ENCODE peak calls at places on chromosomes 11 and 22, in nine cellular contexts. W, S, I, N, Z, D, G, A and K are unnamed samples.

GRCh38 chr11:134596404-134596803 is 184.4 kb upstream of the B3GAT1 start:
- DNase-seq in W (no peak), S (no peak), I (no peak), N (no peak), Z (no peak), D (no peak), G (no peak), A (no peak), K (no peak)

GRCh38 chr11:115503083-115503885 is 931 bp downstream of the CADM1 start:
- DNase-seq in W (peak; percentile 54), S (no peak), I (peak; percentile 32), N (peak; percentile 5), Z (peak; percentile 61), D (peak; percentile 34), G (peak; percentile 67), A (peak; percentile 86), K (peak; percentile 67)

GRCh38 chr11:69880803-69881445 is 61.7 kb upstream of the FGF3 start:
- DNase-seq in W (no peak), S (no peak), I (no peak), N (no peak), Z (peak; percentile 4), D (no peak), G (no peak), A (no peak), K (no peak)

GRCh38 chr22:30239421-30240405 is 6.8 kb downstream of the LIF start:
- DNase-seq in W (no peak), S (no peak), I (no peak), N (peak; percentile 41), Z (no peak), D (no peak), G (no peak), A (no peak), K (no peak)

GRCh38 chr11:69666752-69667536 is 8.2 kb downstream of the LTO1 start:
- DNase-seq in W (no peak), S (no peak), I (no peak), N (no peak), Z (no peak), D (no peak), G (no peak), A (no peak), K (no peak)

GRCh38 chr11:124946735-124947141 is 7.3 kb upstream of the CCDC15 start:
- DNase-seq in W (no peak), S (peak; percentile 77), I (peak; percentile 11), N (no peak), Z (no peak), D (peak; percentile 24), G (no peak), A (no peak), K (no peak)

GRCh38 chr22:30127749-30128166 is 47.5 kb downstream of the HORMAD2 start:
- DNase-seq in W (peak; percentile 90), S (peak; percentile 87), I (peak; percentile 61), N (no peak), Z (no peak), D (no peak), G (no peak), A (no peak), K (no peak)

GRCh38 chr22:30014244-30014643 is 66.0 kb upstream of the HORMAD2 start:
- DNase-seq in W (no peak), S (no peak), I (no peak), N (no peak), Z (no peak), D (no peak), G (no peak), A (no peak), K (no peak)

GRCh38 chr22:47128216-47129215 is 366.1 kb downstream of the TBC1D22A start:
- DNase-seq in W (no peak), S (no peak), I (no peak), N (no peak), Z (peak; percentile 9), D (no peak), G (no peak), A (no peak), K (no peak)

GRCh38 chr11:88284306-88285057 is 53.1 kb downstream of the CTSC start:
- DNase-seq in W (no peak), S (peak; percentile 46), I (no peak), N (no peak), Z (no peak), D (no peak), G (no peak), A (peak; percentile 19), K (no peak)

GRCh38 chr11:2813141-2813908 is 72.2 kb downstream of the CDKN1C start:
- DNase-seq in W (peak; percentile 81), S (no peak), I (peak; percentile 74), N (no peak), Z (no peak), D (no peak), G (no peak), A (peak; percentile 50), K (no peak)

DNA sequence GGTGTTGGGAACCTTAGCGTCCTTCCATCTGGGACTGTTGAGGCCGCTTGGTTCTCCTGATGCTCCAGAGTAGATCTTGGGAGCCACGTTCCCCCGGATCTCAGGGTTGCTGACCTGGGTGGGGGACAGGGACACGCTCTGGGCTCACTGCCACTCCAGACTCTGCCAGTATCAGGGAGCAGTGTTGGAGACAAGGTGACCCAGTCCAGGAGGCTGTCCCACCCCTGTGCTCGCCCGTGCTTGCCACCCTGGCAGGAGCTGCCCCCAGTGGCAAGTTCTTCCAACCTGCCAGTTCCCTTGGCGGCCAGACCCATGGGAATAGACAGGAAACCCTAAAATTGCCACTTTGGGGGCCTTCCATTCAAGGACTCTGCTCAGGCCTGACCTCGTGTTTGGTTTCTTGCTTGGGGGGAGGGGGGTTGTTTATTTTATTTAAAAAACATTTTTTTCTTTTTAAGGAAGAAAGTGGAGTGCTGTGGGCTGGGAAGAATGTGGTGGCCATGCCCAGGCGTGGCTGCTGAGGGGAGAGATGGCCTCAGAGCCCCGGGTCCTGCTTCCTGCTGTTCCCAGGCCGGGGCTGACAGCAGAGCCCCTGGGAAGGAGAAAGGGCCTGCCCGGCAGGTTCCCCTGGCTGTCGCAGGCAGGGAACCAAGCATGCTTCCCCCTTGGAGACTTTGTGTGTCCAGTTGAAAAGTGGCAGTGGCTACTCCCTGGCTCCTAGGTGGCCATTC is 7.2 kb downstream of the GRK2 start:
- DNase-seq in W (no peak), S (no peak), I (no peak), N (no peak), Z (peak; percentile 16), D (no peak), G (no peak), A (no peak), K (no peak)
- TF ChIP-seq CTCF in W (no peak), S (no peak), I (no peak), N (no peak), Z (no peak), D (no peak), G (no peak), A (no peak), K (no peak)

GRCh38 chr11:95499516-95500135 is 268.6 kb upstream of the SESN3 start:
- DNase-seq in W (peak; percentile 44), S (peak; percentile 35), I (peak; percentile 48), N (no peak), Z (no peak), D (peak; percentile 10), G (no peak), A (no peak), K (no peak)

GRCh38 chr11:95501761-95502266 is 270.8 kb upstream of the SESN3 start:
- DNase-seq in W (no peak), S (no peak), I (no peak), N (no peak), Z (no peak), D (no peak), G (no peak), A (no peak), K (no peak)

GRCh38 chr11:95502522-95502921 is 271.5 kb upstream of the SESN3 start:
- DNase-seq in W (no peak), S (no peak), I (no peak), N (no peak), Z (no peak), D (no peak), G (no peak), A (no peak), K (no peak)

GRCh38 chr11:95498731-95499396 is 267.9 kb upstream of the SESN3 start:
- DNase-seq in W (no peak), S (no peak), I (no peak), N (no peak), Z (no peak), D (peak; percentile 27), G (no peak), A (no peak), K (no peak)

GRCh38 chr11:95500466-95500865 is 269.5 kb upstream of the SESN3 start:
- DNase-seq in W (no peak), S (no peak), I (no peak), N (no peak), Z (no peak), D (no peak), G (no peak), A (no peak), K (no peak)
- TF ChIP-seq CTCF in W (no peak), S (no peak), I (no peak), N (no peak), Z (no peak), D (no peak), G (no peak), A (no peak), K (no peak)

DNA sequence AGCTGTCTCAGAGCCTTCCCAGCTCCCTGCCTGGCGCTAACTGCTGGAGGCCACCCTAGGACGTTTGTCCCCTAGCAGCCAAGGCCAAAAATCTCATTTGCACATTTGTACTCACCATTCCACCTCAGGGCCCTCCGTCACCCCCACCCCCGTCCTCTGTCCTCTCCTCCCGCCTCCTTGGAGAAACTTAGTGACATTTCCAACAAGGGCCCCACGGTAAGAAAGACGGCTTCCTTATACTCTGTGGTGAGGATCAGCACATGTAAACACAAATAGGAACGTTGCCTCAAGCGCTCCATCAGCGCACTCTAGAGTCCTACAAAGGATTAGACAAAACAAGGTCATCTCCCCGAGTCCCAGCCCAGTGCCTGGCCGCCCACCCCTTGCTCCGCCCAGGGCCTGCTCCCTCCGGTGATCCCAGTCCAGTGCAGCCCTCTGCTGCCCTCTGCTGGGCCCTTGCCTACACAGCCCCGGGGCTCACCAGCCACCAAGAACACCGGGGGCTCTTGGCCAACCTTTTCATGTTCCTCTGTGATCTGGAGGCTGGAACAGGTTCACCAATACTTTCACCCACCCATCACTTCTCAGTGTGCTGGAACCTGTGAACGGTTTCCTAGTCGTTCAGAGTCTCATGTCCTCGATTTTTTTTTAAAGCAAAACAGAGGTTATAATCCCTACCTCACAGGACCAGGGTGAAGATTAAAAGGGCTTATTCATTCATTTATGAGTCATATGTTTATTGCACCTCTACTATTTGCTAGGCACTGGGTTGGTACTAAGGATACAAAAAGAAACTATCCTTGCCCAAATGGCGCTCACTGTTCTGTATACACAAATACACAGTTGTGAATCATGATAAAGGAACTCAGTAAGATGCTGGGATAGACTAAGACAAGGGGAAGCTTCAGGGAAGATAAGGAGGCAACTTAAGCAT is 15.2 kb upstream of the CTR9 start:
- DNase-seq in W (peak; percentile 82), S (peak; percentile 98), I (peak; percentile 97), N (peak; percentile 96), Z (peak; percentile 98), D (peak; percentile 93), G (peak; percentile 87), A (peak; percentile 94), K (peak; percentile 88)
- TF ChIP-seq CTCF in W (peak; percentile 93), S (peak; percentile 97), I (peak; percentile 99), N (peak; percentile 94), Z (peak; percentile 91), D (peak; percentile 97), G (peak; percentile 92), A (peak; percentile 98), K (peak; percentile 92)

DNA sequence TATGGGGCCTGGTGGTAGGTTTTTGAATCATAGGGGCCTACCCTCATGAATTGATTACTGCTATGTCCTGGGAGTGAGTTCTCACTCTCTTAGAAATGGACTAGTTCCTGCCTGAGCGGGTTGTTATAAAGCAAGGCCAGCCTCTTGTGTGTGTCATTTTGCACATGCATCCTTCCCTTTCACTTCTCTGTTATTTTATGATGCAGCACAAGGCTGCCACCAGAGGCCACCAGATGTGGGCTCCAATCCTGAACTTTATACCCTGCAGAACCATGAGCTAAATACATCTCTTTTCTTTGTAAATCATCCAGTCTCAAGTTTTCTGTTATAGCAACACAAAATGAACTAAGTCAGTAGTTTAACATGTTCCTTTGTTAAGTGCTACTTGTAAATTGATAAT is 251.4 kb downstream of the BLID start:
- DNase-seq in W (no peak), S (no peak), I (no peak), N (no peak), Z (no peak), D (peak; percentile 26), G (no peak), A (no peak), K (no peak)
- TF ChIP-seq CTCF in W (no peak), S (no peak), I (no peak), N (no peak), Z (no peak), D (peak; percentile 46), G (no peak), A (peak; percentile 5), K (no peak)